ENCODE peak calls at places on chromosomes 7 and 10, in ten cellular contexts. T, D, S, L, P, X, J, I, C and W are unnamed samples. For H3K9me3, the result is how much of the 10 kb centered on the place peaks cover.

GRCh38 chr7:151408839-151409554 is 841 bp downstream of the WDR86 start:
- DNase-seq in P (no peak), D (no peak), S (no peak), J (no peak), L (peak), T (no peak), X (peak), I (no peak), C (no peak), W (no peak)

GRCh38 chr7:73521636-73522080 is 435 bp downstream of the BAZ1B start:
- DNase-seq in C (no peak), I (peak), X (peak), D (peak), S (peak), T (no peak), L (no peak), J (no peak), P (no peak), W (no peak)

GRCh38 chr7:27242046-27242579 is 489 bp upstream of the EVX1 start:
- DNase-seq in X (no peak), J (no peak), T (no peak), D (no peak), L (no peak), I (no peak), C (no peak), S (no peak), P (no peak), W (no peak)

GRCh38 chr7:33903770-33904679 is 1.3 kb upstream of the BMPER start:
- DNase-seq in I (peak), D (peak), T (peak), L (no peak), C (no peak), J (peak), P (no peak), S (peak), X (no peak), W (no peak)

GRCh38 chr7:13797545-13797944 is 191.9 kb downstream of the ETV1 start:
- DNase-seq in T (no peak), J (no peak), D (no peak), C (no peak), L (no peak), P (no peak), S (no peak), X (no peak), I (no peak), W (no peak)

GRCh38 chr10:43953672-43954071 is 305.0 kb upstream of the ZNF32 start:
- DNase-seq in X (no peak), P (no peak), T (no peak), D (no peak), J (no peak), C (no peak), L (no peak), S (no peak), I (no peak), W (no peak)

GRCh38 chr7:96126382-96126781 is 195.5 kb downstream of the SLC25A13 start:
- DNase-seq in T (no peak), J (no peak), S (no peak), L (no peak), X (no peak), C (no peak), P (no peak), D (no peak), I (no peak), W (no peak)

GRCh38 chr7:128879939-128880746 is 17.5 kb downstream of the ATP6V1F start:
- DNase-seq in J (peak), T (peak), I (peak), S (no peak), D (peak), P (no peak), X (no peak), C (no peak), L (no peak), W (no peak)

GRCh38 chr10:128875955-128876354 is 591.1 kb upstream of the MGMT start:
- DNase-seq in P (no peak), L (no peak), S (peak), C (no peak), D (no peak), J (peak), I (no peak), T (no peak), X (no peak), W (no peak)

GRCh38 chr7:91784469-91784868 is 96.0 kb downstream of the MTERF1 start:
- DNase-seq in T (no peak), I (no peak), P (no peak), J (no peak), X (peak), S (no peak), D (no peak), C (no peak), L (no peak), W (peak)

GRCh38 chr7:152193882-152194281 is 168.4 kb downstream of the GALNT11 start:
- DNase-seq in L (no peak), J (no peak), T (no peak), S (no peak), I (no peak), X (no peak), C (no peak), D (no peak), P (no peak), W (no peak)

GRCh38 chr7:142927085-142927745 is 6.3 kb downstream of the TRPV5 start:
- DNase-seq in S (no peak), I (no peak), L (no peak), J (no peak), T (no peak), D (no peak), P (no peak), X (no peak), C (no peak), W (no peak)

GRCh38 chr10:43211431-43212042 is 55.3 kb downstream of the RASGEF1A start:
- DNase-seq in T (no peak), I (no peak), P (no peak), J (no peak), C (no peak), D (no peak), X (no peak), S (no peak), L (no peak), W (no peak)

GRCh38 chr10:73865459-73866442 is 8.6 kb downstream of the CAMK2G start:
- DNase-seq in L (peak), P (no peak), D (peak), S (peak), C (no peak), T (peak), I (peak), J (no peak), X (peak), W (no peak)

GRCh38 chr10:80163741-80164341 is 31.3 kb downstream of the PLAC9 start:
- DNase-seq in P (no peak), L (no peak), C (no peak), J (no peak), S (peak), D (no peak), X (no peak), I (peak), T (no peak), W (peak)

GRCh38 chr7:17593854-17594419 is 295.5 kb downstream of the AHR start:
- DNase-seq in J (no peak), I (no peak), S (no peak), X (no peak), C (no peak), D (no peak), P (no peak), L (no peak), T (no peak), W (no peak)

GRCh38 chr7:47792521-47793121 is 155.6 kb downstream of the PKD1L1 start:
- DNase-seq in D (no peak), X (peak), P (no peak), L (no peak), S (no peak), T (no peak), C (no peak), J (no peak), I (no peak), W (no peak)

GRCh38 chr7:156777364-156778069 is 115.5 kb downstream of the LMBR1 start:
- DNase-seq in L (no peak), P (no peak), T (no peak), D (no peak), I (no peak), X (no peak), S (no peak), C (no peak), J (no peak), W (no peak)

GRCh38 chr10:84185526-84186175 is 8.7 kb upstream of the CDHR1 start:
- DNase-seq in D (no peak), J (no peak), S (no peak), P (no peak), C (no peak), T (no peak), X (no peak), L (no peak), I (no peak), W (no peak)

GRCh38 chr10:34150103-34150502 is 665.0 kb downstream of the PARD3 start:
- DNase-seq in J (no peak), S (no peak), I (no peak), C (no peak), P (no peak), X (no peak), D (no peak), L (no peak), T (no peak), W (no peak)

GRCh38 chr7:151247016-151247580 is 1.4 kb downstream of the SMARCD3 start:
- DNase-seq in T (no peak), J (no peak), D (no peak), I (no peak), L (no peak), X (no peak), P (no peak), S (no peak), C (no peak), W (no peak)

GRCh38 chr10:124180947-124181549 is 87.7 kb upstream of the CHST15 start:
- DNase-seq in C (no peak), T (no peak), P (no peak), I (no peak), S (no peak), J (no peak), D (no peak), L (no peak), X (no peak), W (no peak)

GRCh38 chr7:107857541-107857912 is 33.5 kb upstream of the DLD start:
- DNase-seq in J (no peak), I (no peak), L (no peak), C (no peak), X (no peak), P (no peak), S (no peak), D (no peak), T (no peak), W (no peak)

GRCh38 chr7:123366991-123367390 is 167.2 kb upstream of the SLC13A1 start:
- DNase-seq in I (no peak), P (no peak), T (no peak), X (no peak), D (no peak), L (no peak), J (no peak), S (no peak), C (no peak), W (no peak)

GRCh38 chr7:123372368-123372767 is 162.0 kb downstream of the IQUB start:
- DNase-seq in D (no peak), S (no peak), X (no peak), L (no peak), J (no peak), I (no peak), C (no peak), T (no peak), P (no peak), W (no peak)

DNA sequence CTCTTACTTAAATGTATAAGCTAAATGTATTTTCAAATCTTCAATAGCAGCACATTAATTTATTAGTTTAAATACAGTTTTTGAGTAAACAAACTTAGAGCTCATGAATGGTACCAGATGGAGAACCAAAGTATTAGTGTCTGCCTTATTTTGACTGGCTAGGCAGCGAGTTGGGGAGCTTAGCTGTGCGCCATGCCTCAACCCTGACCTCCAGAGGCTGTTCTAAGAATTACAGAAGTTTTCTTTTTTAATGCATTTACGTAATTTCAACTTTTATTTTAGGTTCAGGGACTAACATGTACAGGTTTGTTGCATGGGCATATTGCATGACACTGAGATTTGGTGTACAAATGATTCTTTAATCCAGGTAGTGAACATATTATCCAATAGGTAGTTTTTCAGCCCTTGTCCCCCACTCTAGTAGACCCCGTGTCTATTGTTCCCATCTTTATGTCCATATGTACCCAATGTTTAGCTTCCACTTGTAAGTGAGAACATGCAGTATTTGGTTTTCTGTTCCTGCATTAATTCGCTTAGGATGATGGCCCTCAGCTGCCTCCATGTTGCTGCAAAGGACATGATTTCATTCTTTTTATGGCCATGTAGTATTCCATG is 166.8 kb downstream of the IQUB start:
- DNase-seq in I (no peak), L (no peak), X (peak), P (no peak), C (no peak), T (no peak), S (no peak), D (no peak), J (no peak), W (no peak)
- TF ChIP-seq CTCF in I (peak), L (no peak), X (peak), P (peak), C (peak), T (peak), S (peak), D (peak), J (peak), W (peak)

GRCh38 chr10:48656241-48656921 is 28.3 kb upstream of the WDFY4 start:
- DNase-seq in L (peak), C (peak), X (peak), T (peak), I (peak), P (peak), D (peak), S (peak), J (peak), W (peak)
- H3K27ac ChIP-seq in L (no peak), C (no peak), X (no peak), T (no peak), I (no peak), P (peak), D (peak), S (peak), J (no peak), W (peak)

GRCh38 chr7:158268851-158269535 is 318.6 kb downstream of the PTPRN2 start:
- DNase-seq in C (no peak), J (no peak), T (no peak), S (no peak), I (peak), P (no peak), X (no peak), L (no peak), D (no peak), W (no peak)
- H3K9me3 ChIP-seq in C (half or more), J (under half), T (under half), S (under half), I (under half), P (under half), X (under half), L (under half), D (under half), W (half or more)

DNA sequence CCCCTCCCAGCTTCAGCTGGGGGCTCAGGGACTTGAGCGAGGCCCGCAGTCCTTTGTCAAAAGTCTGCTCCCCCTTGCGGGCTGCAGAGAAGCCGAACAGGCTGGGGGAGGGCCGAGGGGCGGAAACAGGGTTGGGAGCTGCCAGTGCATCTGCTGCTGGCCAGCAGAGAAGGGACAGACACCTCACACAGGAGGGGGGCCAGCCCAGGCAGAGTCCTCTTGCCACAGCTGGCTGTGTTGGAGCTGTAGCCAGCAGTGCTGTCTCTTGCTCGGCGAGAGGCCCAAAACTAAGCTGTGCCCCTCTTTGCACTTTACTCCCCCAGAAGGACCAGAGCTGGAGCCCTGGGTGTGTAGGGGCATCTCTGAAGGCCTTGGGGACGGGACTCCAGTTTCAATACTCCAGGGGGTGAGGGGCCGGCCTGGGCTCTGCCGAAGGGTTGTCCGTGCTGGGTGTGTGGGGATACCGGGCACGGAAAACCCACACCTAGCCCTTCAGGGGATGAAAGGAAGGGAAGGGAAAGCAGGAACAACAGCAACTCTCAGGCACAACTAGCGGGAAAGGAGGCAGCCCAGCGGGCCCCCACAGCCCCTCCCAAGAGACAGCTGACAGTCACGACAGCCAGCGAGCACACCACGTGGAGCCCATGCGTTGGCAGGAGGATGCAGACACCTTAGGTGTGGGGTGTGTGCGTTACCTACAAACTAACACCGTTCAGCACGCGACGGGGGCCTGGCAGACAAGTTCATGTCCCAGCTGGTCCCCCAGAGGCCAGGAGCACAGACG is 17.8 kb downstream of the YKT6 start:
- DNase-seq in P (no peak), T (no peak), S (no peak), I (no peak), X (peak), J (no peak), C (peak), L (no peak), D (peak), W (no peak)
- TF ChIP-seq CTCF in P (no peak), T (no peak), S (no peak), I (no peak), X (peak), J (no peak), C (no peak), L (no peak), D (no peak), W (peak)

DNA sequence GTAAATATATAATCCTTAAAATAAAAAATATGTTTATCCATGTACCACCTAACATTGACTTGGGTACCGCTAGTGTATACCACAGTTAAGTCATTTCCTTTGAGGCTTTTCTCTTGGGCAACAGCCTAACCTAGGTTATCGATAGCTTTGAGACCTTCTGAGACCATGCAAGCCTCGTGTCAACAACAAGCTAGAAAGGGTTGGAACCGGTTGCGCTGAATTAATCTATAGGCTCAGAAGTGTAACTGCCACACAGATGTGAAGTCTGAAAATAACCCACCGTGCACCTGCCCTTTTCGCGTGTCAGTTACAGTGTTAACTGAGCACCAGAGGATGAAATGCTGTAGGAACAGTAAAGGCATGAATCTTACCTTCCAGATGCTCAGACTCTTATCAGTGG is 59.8 kb downstream of the ARID5B start:
- DNase-seq in T (no peak), L (no peak), I (no peak), P (no peak), J (no peak), X (peak), D (no peak), C (no peak), S (no peak), W (no peak)
- H3K27ac ChIP-seq in T (no peak), L (no peak), I (no peak), P (no peak), J (no peak), X (peak), D (no peak), C (no peak), S (no peak), W (no peak)

GRCh38 chr7:93108003-93108402 is 9.8 kb downstream of the SAMD9 start:
- DNase-seq in T (no peak), P (no peak), L (no peak), I (no peak), C (no peak), J (no peak), S (no peak), D (no peak), X (no peak), W (no peak)
- H3K9me3 ChIP-seq in T (under half), P (half or more), L (half or more), I (under half), C (under half), J (half or more), S (half or more), D (half or more), X (under half), W (under half)

GRCh38 chr10:112872728-112873127 is 77.3 kb upstream of the TCF7L2 start:
- DNase-seq in I (no peak), S (no peak), D (no peak), J (no peak), P (no peak), T (no peak), X (no peak), L (no peak), C (no peak), W (no peak)
- TF ChIP-seq CTCF in I (no peak), S (no peak), D (no peak), J (no peak), P (no peak), T (peak), X (peak), L (no peak), C (no peak), W (peak)

GRCh38 chr7:106423836-106424475 is 139.2 kb upstream of the NAMPT start:
- DNase-seq in T (no peak), C (no peak), L (no peak), P (no peak), X (no peak), S (no peak), D (no peak), I (no peak), J (no peak), W (no peak)
- H3K27ac ChIP-seq in T (no peak), C (no peak), L (no peak), P (no peak), X (no peak), S (peak), D (peak), I (peak), J (peak), W (peak)

GRCh38 chr7:134463751-134464150 is 4.9 kb upstream of the AKR1B1 start:
- DNase-seq in D (no peak), C (no peak), I (no peak), J (no peak), S (no peak), P (no peak), L (no peak), T (no peak), X (no peak), W (no peak)

GRCh38 chr7:134460000-134460399 is 1.1 kb upstream of the AKR1B1 start:
- DNase-seq in C (no peak), P (no peak), J (no peak), X (no peak), L (no peak), T (no peak), S (no peak), D (no peak), I (no peak), W (no peak)

GRCh38 chr7:134464496-134464895 is 5.6 kb upstream of the AKR1B1 start:
- DNase-seq in L (no peak), C (no peak), J (no peak), P (no peak), T (no peak), X (no peak), I (no peak), S (no peak), D (no peak), W (no peak)

GRCh38 chr7:134461921-134462320 is 3.0 kb upstream of the AKR1B1 start:
- DNase-seq in X (no peak), T (no peak), I (no peak), L (no peak), J (no peak), C (no peak), S (no peak), D (no peak), P (no peak), W (no peak)

DNA sequence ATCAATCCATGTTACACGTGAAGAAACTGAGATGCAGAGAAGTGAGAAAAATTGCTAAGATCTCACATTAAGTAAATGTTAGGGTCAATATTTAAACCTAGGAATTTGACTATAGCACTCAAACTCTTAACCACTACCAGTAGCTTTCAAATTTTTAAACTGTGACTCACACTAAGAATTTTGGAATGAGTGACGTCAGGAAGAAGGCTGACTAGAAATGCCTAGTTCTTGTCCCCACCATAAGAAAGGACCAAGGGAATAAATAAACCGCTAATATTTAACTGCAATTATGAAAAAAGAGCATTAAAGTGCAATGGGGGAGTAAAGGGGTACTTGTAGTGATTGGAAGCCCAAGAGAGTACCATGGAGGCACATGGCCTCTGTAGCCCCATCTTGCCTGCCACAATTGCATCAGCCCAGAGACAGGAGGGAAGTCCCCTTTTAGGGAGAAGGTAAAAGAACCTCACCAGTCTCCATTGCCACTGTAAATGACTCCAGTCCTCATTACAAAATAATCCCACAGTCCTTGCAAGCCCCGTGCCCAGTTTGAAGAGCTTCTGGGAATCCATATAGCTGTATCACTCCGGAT is 3.5 kb upstream of the AKR1B1 start:
- DNase-seq in C (no peak), I (no peak), S (no peak), X (no peak), L (no peak), T (no peak), D (no peak), J (no peak), P (no peak), W (no peak)
- H3K9me3 ChIP-seq in C (under half), I (under half), S (under half), X (under half), L (under half), T (under half), D (under half), J (under half), P (under half), W (under half)

GRCh38 chr7:3367271-3367670 is 66.2 kb downstream of the SDK1 start:
- DNase-seq in S (no peak), L (no peak), J (no peak), I (no peak), T (no peak), D (no peak), X (no peak), P (no peak), C (no peak), W (no peak)
- TF ChIP-seq CTCF in S (no peak), L (no peak), J (no peak), I (no peak), T (no peak), D (no peak), X (no peak), P (no peak), C (no peak), W (no peak)